ENCODE peak calls at places on chromosomes 3 and 15, in four cellular contexts. V, R, G and H are unnamed samples.

GRCh38 chr15:69782809-69783208 is 314.9 kb downstream of the TLE3 start:
- DNase-seq in V (no peak), R (no peak), G (no peak), H (no peak)

GRCh38 chr3:48119495-48120193 is 68.6 kb downstream of the CDC25A start:
- DNase-seq in V (no peak), R (no peak), G (peak; percentile 72), H (peak; percentile 66)

GRCh38 chr15:42035362-42035761 is 14.5 kb upstream of the PLA2G4E start:
- DNase-seq in V (peak; percentile 62), R (peak; percentile 80), G (peak; percentile 30), H (no peak)

GRCh38 chr15:76169013-76169412 is 109.2 kb downstream of the TMEM266 start:
- DNase-seq in V (peak; percentile 57), R (peak; percentile 16), G (peak; percentile 64), H (no peak)

GRCh38 chr3:20054549-20054987 is 14.3 kb downstream of the KAT2B start:
- DNase-seq in V (no peak), R (peak; percentile 99), G (peak; percentile 86), H (peak; percentile 89)

GRCh38 chr3:55487376-55488241 is 503 bp upstream of the WNT5A start:
- DNase-seq in V (peak; percentile 77), R (peak; percentile 70), G (peak; percentile 79), H (peak; percentile 63)

GRCh38 chr15:68217341-68217740 is 12.2 kb downstream of the CLN6 start:
- DNase-seq in V (no peak), R (no peak), G (no peak), H (no peak)

GRCh38 chr3:86801921-86802320 is 189.0 kb downstream of the VGLL3 start:
- DNase-seq in V (no peak), R (no peak), G (peak; percentile 68), H (peak; percentile 39)

GRCh38 chr15:91559066-91559465 is 294.4 kb upstream of the SLCO3A1 start:
- DNase-seq in V (no peak), R (peak; percentile 32), G (no peak), H (no peak)

GRCh38 chr15:95561463-95561862 is 769.0 kb upstream of the NR2F2 start:
- DNase-seq in V (no peak), R (no peak), G (no peak), H (no peak)

GRCh38 chr15:80982205-80982604 is 7.4 kb downstream of the MESD start:
- DNase-seq in V (no peak), R (no peak), G (no peak), H (no peak)

GRCh38 chr15:40875996-40876740 is 2.1 kb upstream of the RHOV start:
- DNase-seq in V (no peak), R (peak; percentile 54), G (peak; percentile 17), H (peak; percentile 24)

GRCh38 chr3:170033489-170033888 is 4.3 kb upstream of the GPR160 start:
- DNase-seq in V (peak; percentile 52), R (no peak), G (no peak), H (no peak)

GRCh38 chr3:53068176-53068575 is 22.3 kb upstream of the SFMBT1 start:
- DNase-seq in V (no peak), R (no peak), G (no peak), H (no peak)

GRCh38 chr3:45623434-45623833 is 28.9 kb downstream of the LIMD1 start:
- DNase-seq in V (no peak), R (no peak), G (no peak), H (no peak)

GRCh38 chr15:78681306-78682012 is 40.4 kb upstream of the CHRNB4 start:
- DNase-seq in V (peak; percentile 90), R (no peak), G (no peak), H (no peak)

GRCh38 chr15:98873441-98874218 is 134.0 kb downstream of the PGPEP1L start:
- DNase-seq in V (peak; percentile 59), R (peak; percentile 90), G (peak; percentile 96), H (peak; percentile 90)

GRCh38 chr3:138947303-138948121 is 495 bp downstream of the FOXL2NB start:
- DNase-seq in V (peak; percentile 77), R (no peak), G (no peak), H (no peak)

GRCh38 chr3:150784747-150785125 is 21.8 kb upstream of the SIAH2 start:
- DNase-seq in V (no peak), R (no peak), G (no peak), H (no peak)

GRCh38 chr3:183265157-183265642 is 12.1 kb downstream of the B3GNT5 start:
- DNase-seq in V (peak; percentile 81), R (no peak), G (no peak), H (no peak)

GRCh38 chr3:45387171-45387570 is 1.2 kb upstream of the LARS2 start:
- DNase-seq in V (no peak), R (peak; percentile 31), G (peak; percentile 25), H (no peak)

GRCh38 chr3:175059788-175060187 is 200.7 kb downstream of the NAALADL2 start:
- DNase-seq in V (no peak), R (no peak), G (no peak), H (no peak)

GRCh38 chr15:40307421-40308165 is at the start of gene PLCB2:
- DNase-seq in V (peak; percentile 72), R (no peak), G (no peak), H (no peak)

GRCh38 chr3:176872771-176873209 is 324.5 kb downstream of the TBL1XR1 start:
- DNase-seq in V (peak; percentile 93), R (peak; percentile 40), G (peak; percentile 68), H (peak; percentile 72)

GRCh38 chr3:151871639-151872468 is 1.6 kb upstream of the SUCNR1 start:
- DNase-seq in V (no peak), R (no peak), G (no peak), H (peak; percentile 21)

GRCh38 chr3:13892304-13892703 is 12.4 kb upstream of the WNT7A start:
- DNase-seq in V (no peak), R (no peak), G (no peak), H (no peak)

GRCh38 chr3:13888576-13888975 is 8.7 kb upstream of the WNT7A start:
- DNase-seq in V (no peak), R (no peak), G (no peak), H (no peak)

GRCh38 chr3:13891492-13892073 is 11.7 kb upstream of the WNT7A start:
- DNase-seq in V (peak; percentile 85), R (no peak), G (no peak), H (no peak)

GRCh38 chr3:13891017-13891392 is 11.1 kb upstream of the WNT7A start:
- DNase-seq in V (no peak), R (no peak), G (no peak), H (no peak)

GRCh38 chr3:13890377-13891016 is 10.6 kb upstream of the WNT7A start:
- DNase-seq in V (no peak), R (peak; percentile 61), G (no peak), H (no peak)
- H3K9ac ChIP-seq in V (no peak overlapping the region), R (no peak overlapping the region), G (no peak overlapping the region), H (no peak overlapping the region)

DNA sequence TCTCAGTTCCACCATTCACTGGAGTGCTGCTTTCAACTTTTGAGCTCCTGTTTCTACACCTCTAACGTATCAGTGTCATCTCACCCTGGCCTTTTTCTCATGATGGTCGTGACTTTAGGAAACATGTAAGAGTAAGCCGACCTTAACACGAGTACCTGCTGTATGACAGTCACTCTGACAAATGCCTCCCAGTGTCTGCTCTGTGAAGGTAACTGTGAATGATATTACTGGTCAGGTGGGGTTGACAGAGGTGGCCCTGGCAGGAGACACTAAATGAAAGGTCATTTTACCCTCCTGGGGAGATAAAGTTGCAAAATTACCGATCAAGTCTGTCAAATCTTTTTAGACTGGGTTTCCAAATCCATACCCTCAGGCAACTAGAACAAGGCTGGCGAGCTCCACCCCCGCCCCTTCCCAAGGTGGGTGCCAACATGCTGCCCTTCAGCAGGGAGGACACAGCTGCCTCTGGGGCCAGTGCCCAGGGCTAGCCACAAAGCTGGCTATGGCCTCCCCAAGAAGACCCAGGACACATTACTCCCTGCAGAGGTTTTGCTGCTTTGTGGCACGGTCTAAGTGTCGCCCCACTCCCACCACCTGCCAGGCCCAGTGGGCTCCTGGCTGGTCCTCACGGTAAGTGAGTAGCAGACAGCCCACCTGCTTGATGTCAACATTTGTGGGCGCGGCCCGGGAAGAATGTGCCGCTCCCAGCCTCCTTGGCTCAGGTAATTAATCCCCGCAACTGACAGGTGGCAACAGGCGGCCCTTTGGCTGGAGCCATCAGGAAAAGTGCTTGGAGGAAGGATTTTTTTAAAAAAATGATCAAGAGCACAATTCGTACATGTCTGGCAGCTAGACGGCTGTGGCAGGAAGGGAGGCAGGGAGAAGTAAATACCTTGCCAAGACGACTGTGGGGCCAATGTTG is 211.8 kb downstream of the TP63 start:
- DNase-seq in V (no peak), R (peak; percentile 41), G (no peak), H (no peak)
- H3K9ac ChIP-seq in V (no peak overlapping the region), R (peak overlapping the region; percentile 90), G (no peak overlapping the region), H (no peak overlapping the region)

GRCh38 chr15:58529041-58529440 is 97.2 kb downstream of the LIPC start:
- DNase-seq in V (no peak), R (no peak), G (no peak), H (no peak)

GRCh38 chr15:58527573-58528196 is 95.9 kb downstream of the LIPC start:
- DNase-seq in V (no peak), R (no peak), G (no peak), H (no peak)

GRCh38 chr15:58528197-58528870 is 96.5 kb downstream of the LIPC start:
- DNase-seq in V (peak; percentile 51), R (no peak), G (peak; percentile 65), H (peak; percentile 82)

GRCh38 chr15:58525926-58526538 is 94.2 kb downstream of the LIPC start:
- DNase-seq in V (no peak), R (no peak), G (peak; percentile 60), H (no peak)

GRCh38 chr15:58526647-58527192 is 94.9 kb downstream of the LIPC start:
- DNase-seq in V (no peak), R (no peak), G (no peak), H (no peak)
- H3K9ac ChIP-seq in V (no peak overlapping the region), R (no peak overlapping the region), G (no peak overlapping the region), H (no peak overlapping the region)

DNA sequence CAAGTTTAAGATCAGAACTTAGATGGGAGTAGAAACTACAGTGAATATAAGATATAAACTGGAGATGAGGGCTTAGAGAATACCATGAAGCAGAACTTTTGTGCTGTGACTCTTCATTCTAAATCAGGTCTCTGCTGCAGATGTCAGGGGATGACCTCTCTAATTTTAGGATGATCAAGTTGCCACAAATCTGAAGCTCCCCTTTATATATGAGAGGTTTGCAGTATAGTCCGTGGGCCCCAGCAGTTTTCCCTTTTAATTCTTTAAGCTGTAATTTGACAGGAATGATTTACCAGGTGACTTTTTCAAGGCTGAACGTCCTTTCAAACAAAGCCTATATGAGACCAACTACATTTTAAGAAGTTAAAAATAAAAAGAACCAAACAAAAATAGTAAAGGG is 4.9 kb upstream of the PLOD2 start:
- DNase-seq in V (no peak), R (no peak), G (peak; percentile 21), H (no peak)
- H3K9ac ChIP-seq in V (no peak overlapping the region), R (no peak overlapping the region), G (peak overlapping the region; percentile 47), H (peak overlapping the region; percentile 24)

GRCh38 chr3:36877930-36878685 is 66.7 kb downstream of the TRANK1 start:
- DNase-seq in V (peak; percentile 53), R (peak; percentile 56), G (no peak), H (no peak)

GRCh38 chr3:36874351-36874874 is 70.4 kb downstream of the TRANK1 start:
- DNase-seq in V (peak; percentile 49), R (no peak), G (no peak), H (no peak)

GRCh38 chr3:36871379-36872126 is 73.3 kb downstream of the TRANK1 start:
- DNase-seq in V (no peak), R (no peak), G (no peak), H (no peak)

GRCh38 chr3:36875397-36875796 is 69.5 kb downstream of the TRANK1 start:
- DNase-seq in V (no peak), R (no peak), G (no peak), H (no peak)

GRCh38 chr3:36876181-36876936 is 68.5 kb downstream of the TRANK1 start:
- DNase-seq in V (no peak), R (no peak), G (no peak), H (no peak)
- H3K9ac ChIP-seq in V (no peak overlapping the region), R (no peak overlapping the region), G (no peak overlapping the region), H (no peak overlapping the region)

GRCh38 chr3:43034911-43035310 is 55.8 kb downstream of the GASK1A start:
- DNase-seq in V (no peak), R (no peak), G (no peak), H (no peak)
- H3K9ac ChIP-seq in V (no peak overlapping the region), R (no peak overlapping the region), G (no peak overlapping the region), H (no peak overlapping the region)